ENCODE peak calls at places on chromosomes 7 and 10, in eight cellular contexts. One of them, this sample, is unnamed.

GRCh38 chr7:12674861-12675260 is 12.6 kb upstream of the ARL4A start:
- DNase-seq in small intestine: peak; percentile 74
- DNase-seq in D341Med: peak; percentile 37
- DNase-seq in COR-L47: peak; percentile 11
- DNase-seq in HTR-8/SVneo: no peak
- DNase-seq in AG08395: no peak
- DNase-seq in GM12878: no peak
- DNase-seq in heart right ventricle: peak; percentile 16
- DNase-seq in this sample: no peak

GRCh38 chr7:94389381-94389780 is 5.3 kb upstream of the COL1A2 start:
- DNase-seq in COR-L47: no peak
- DNase-seq in GM12878: no peak
- DNase-seq in heart right ventricle: no peak
- DNase-seq in small intestine: no peak
- DNase-seq in D341Med: no peak
- DNase-seq in AG08395: no peak
- DNase-seq in HTR-8/SVneo: no peak
- DNase-seq in this sample: no peak

GRCh38 chr7:148575640-148576411 is 14.7 kb upstream of the C7orf33 start:
- DNase-seq in small intestine: peak; percentile 62
- DNase-seq in heart right ventricle: peak; percentile 47
- DNase-seq in AG08395: peak; percentile 75
- DNase-seq in GM12878: no peak
- DNase-seq in COR-L47: peak; percentile 37
- DNase-seq in HTR-8/SVneo: peak; percentile 32
- DNase-seq in D341Med: peak; percentile 81
- DNase-seq in this sample: peak; percentile 35

GRCh38 chr7:123372368-123372767 is 162.0 kb downstream of the IQUB start:
- DNase-seq in AG08395: no peak
- DNase-seq in HTR-8/SVneo: no peak
- DNase-seq in D341Med: no peak
- DNase-seq in heart right ventricle: no peak
- DNase-seq in GM12878: no peak
- DNase-seq in COR-L47: no peak
- DNase-seq in small intestine: no peak
- DNase-seq in this sample: no peak

GRCh38 chr10:130459851-130460490 is 323.8 kb downstream of the GLRX3 start:
- DNase-seq in AG08395: no peak
- DNase-seq in HTR-8/SVneo: no peak
- DNase-seq in heart right ventricle: no peak
- DNase-seq in GM12878: no peak
- DNase-seq in D341Med: no peak
- DNase-seq in COR-L47: no peak
- DNase-seq in small intestine: no peak
- DNase-seq in this sample: no peak

GRCh38 chr7:141700291-141700847 is 1.6 kb downstream of the DENND11 start:
- DNase-seq in heart right ventricle: no peak
- DNase-seq in small intestine: no peak
- DNase-seq in AG08395: no peak
- DNase-seq in HTR-8/SVneo: no peak
- DNase-seq in GM12878: no peak
- DNase-seq in COR-L47: no peak
- DNase-seq in D341Med: no peak
- DNase-seq in this sample: peak; percentile 47

GRCh38 chr7:127107601-127108007 is 145.1 kb downstream of the GRM8 start:
- DNase-seq in COR-L47: peak; percentile 24
- DNase-seq in heart right ventricle: peak; percentile 39
- DNase-seq in small intestine: peak; percentile 59
- DNase-seq in AG08395: peak; percentile 16
- DNase-seq in GM12878: peak; percentile 8
- DNase-seq in D341Med: peak; percentile 58
- DNase-seq in HTR-8/SVneo: peak; percentile 11
- DNase-seq in this sample: no peak

GRCh38 chr10:132272061-132272766 is 35.5 kb downstream of the STK32C start:
- DNase-seq in small intestine: no peak
- DNase-seq in AG08395: peak; percentile 72
- DNase-seq in HTR-8/SVneo: no peak
- DNase-seq in GM12878: no peak
- DNase-seq in heart right ventricle: no peak
- DNase-seq in COR-L47: no peak
- DNase-seq in D341Med: no peak
- DNase-seq in this sample: no peak

GRCh38 chr10:44427479-44427878 is 42.6 kb upstream of the CXCL12 start:
- DNase-seq in heart right ventricle: no peak
- DNase-seq in D341Med: no peak
- DNase-seq in small intestine: no peak
- DNase-seq in COR-L47: no peak
- DNase-seq in HTR-8/SVneo: no peak
- DNase-seq in GM12878: no peak
- DNase-seq in AG08395: no peak
- DNase-seq in this sample: no peak

GRCh38 chr10:62651341-62651740 is 153.2 kb upstream of the ADO start:
- DNase-seq in heart right ventricle: no peak
- DNase-seq in AG08395: peak; percentile 52
- DNase-seq in GM12878: no peak
- DNase-seq in small intestine: no peak
- DNase-seq in COR-L47: no peak
- DNase-seq in D341Med: no peak
- DNase-seq in HTR-8/SVneo: no peak
- DNase-seq in this sample: no peak

GRCh38 chr10:125886914-125887512 is 5.9 kb upstream of the DHX32 start:
- DNase-seq in HTR-8/SVneo: no peak
- DNase-seq in AG08395: no peak
- DNase-seq in COR-L47: no peak
- DNase-seq in small intestine: peak; percentile 58
- DNase-seq in GM12878: no peak
- DNase-seq in heart right ventricle: no peak
- DNase-seq in D341Med: no peak
- DNase-seq in this sample: no peak

GRCh38 chr7:142632291-142633134 is 116.8 kb upstream of the PRSS1 start:
- DNase-seq in small intestine: peak; percentile 75
- DNase-seq in heart right ventricle: peak; percentile 14
- DNase-seq in D341Med: peak; percentile 87
- DNase-seq in AG08395: peak; percentile 73
- DNase-seq in HTR-8/SVneo: peak; percentile 51
- DNase-seq in GM12878: peak; percentile 32
- DNase-seq in COR-L47: peak; percentile 76
- DNase-seq in this sample: peak; percentile 47

GRCh38 chr7:151251328-151251925 is 2.9 kb upstream of the SMARCD3 start:
- DNase-seq in AG08395: no peak
- DNase-seq in D341Med: no peak
- DNase-seq in COR-L47: peak; percentile 66
- DNase-seq in small intestine: no peak
- DNase-seq in GM12878: no peak
- DNase-seq in HTR-8/SVneo: peak; percentile 64
- DNase-seq in heart right ventricle: peak; percentile 76
- DNase-seq in this sample: peak; percentile 69

GRCh38 chr7:152602962-152603361 is 73.0 kb downstream of the XRCC2 start:
- DNase-seq in heart right ventricle: no peak
- DNase-seq in COR-L47: no peak
- DNase-seq in HTR-8/SVneo: no peak
- DNase-seq in GM12878: no peak
- DNase-seq in AG08395: no peak
- DNase-seq in D341Med: no peak
- DNase-seq in small intestine: no peak
- DNase-seq in this sample: no peak

GRCh38 chr7:70435634-70436033 is 696.3 kb upstream of the GALNT17 start:
- DNase-seq in HTR-8/SVneo: no peak
- DNase-seq in heart right ventricle: no peak
- DNase-seq in AG08395: no peak
- DNase-seq in GM12878: no peak
- DNase-seq in D341Med: no peak
- DNase-seq in small intestine: no peak
- DNase-seq in COR-L47: no peak
- DNase-seq in this sample: no peak

GRCh38 chr10:59903871-59904270 is 2.5 kb downstream of the CCDC6 start:
- DNase-seq in small intestine: no peak
- DNase-seq in heart right ventricle: no peak
- DNase-seq in D341Med: no peak
- DNase-seq in GM12878: no peak
- DNase-seq in HTR-8/SVneo: no peak
- DNase-seq in AG08395: peak; percentile 40
- DNase-seq in COR-L47: no peak
- DNase-seq in this sample: no peak

GRCh38 chr7:20219446-20220292 is 2.5 kb upstream of the MACC1 start:
- DNase-seq in AG08395: no peak
- DNase-seq in small intestine: peak; percentile 99
- DNase-seq in D341Med: no peak
- DNase-seq in GM12878: peak; percentile 99
- DNase-seq in HTR-8/SVneo: no peak
- DNase-seq in heart right ventricle: peak; percentile 73
- DNase-seq in COR-L47: peak; percentile 66
- DNase-seq in this sample: no peak

GRCh38 chr10:47025540-47026300 is 114.5 kb downstream of the PTPN20 start:
- DNase-seq in GM12878: no peak
- DNase-seq in COR-L47: no peak
- DNase-seq in heart right ventricle: peak; percentile 4
- DNase-seq in HTR-8/SVneo: no peak
- DNase-seq in small intestine: peak; percentile 24
- DNase-seq in AG08395: peak; percentile 91
- DNase-seq in D341Med: no peak
- DNase-seq in this sample: no peak

GRCh38 chr7:91164948-91165845 is 99.0 kb upstream of the FZD1 start:
- DNase-seq in D341Med: no peak
- DNase-seq in COR-L47: no peak
- DNase-seq in heart right ventricle: no peak
- DNase-seq in GM12878: peak; percentile 24
- DNase-seq in HTR-8/SVneo: no peak
- DNase-seq in AG08395: peak; percentile 75
- DNase-seq in small intestine: no peak
- DNase-seq in this sample: no peak

GRCh38 chr7:143222782-143223181 is 945 bp downstream of the TAS2R40 start:
- DNase-seq in heart right ventricle: no peak
- DNase-seq in HTR-8/SVneo: no peak
- DNase-seq in AG08395: no peak
- DNase-seq in COR-L47: no peak
- DNase-seq in D341Med: no peak
- DNase-seq in small intestine: no peak
- DNase-seq in GM12878: no peak
- DNase-seq in this sample: no peak

GRCh38 chr7:88789480-88790064 is 6.0 kb downstream of the TEX47 start:
- DNase-seq in D341Med: peak; percentile 17
- DNase-seq in AG08395: peak; percentile 15
- DNase-seq in heart right ventricle: no peak
- DNase-seq in HTR-8/SVneo: no peak
- DNase-seq in GM12878: no peak
- DNase-seq in small intestine: peak; percentile 4
- DNase-seq in COR-L47: no peak
- DNase-seq in this sample: no peak

GRCh38 chr7:148340438-148340837 is 250.1 kb upstream of the C7orf33 start:
- DNase-seq in HTR-8/SVneo: no peak
- DNase-seq in heart right ventricle: no peak
- DNase-seq in small intestine: no peak
- DNase-seq in GM12878: no peak
- DNase-seq in AG08395: no peak
- DNase-seq in COR-L47: no peak
- DNase-seq in D341Med: no peak
- DNase-seq in this sample: no peak

GRCh38 chr7:98840096-98840495 is 29.7 kb downstream of the TMEM130 start:
- DNase-seq in D341Med: no peak
- DNase-seq in HTR-8/SVneo: no peak
- DNase-seq in small intestine: no peak
- DNase-seq in heart right ventricle: no peak
- DNase-seq in COR-L47: no peak
- DNase-seq in GM12878: no peak
- DNase-seq in AG08395: no peak
- DNase-seq in this sample: no peak

GRCh38 chr7:37323912-37324430 is 124.7 kb downstream of the ELMO1 start:
- DNase-seq in heart right ventricle: no peak
- DNase-seq in D341Med: no peak
- DNase-seq in GM12878: no peak
- DNase-seq in HTR-8/SVneo: no peak
- DNase-seq in COR-L47: no peak
- DNase-seq in AG08395: no peak
- DNase-seq in small intestine: no peak
- DNase-seq in this sample: no peak

GRCh38 chr10:10778959-10779358 is 238.7 kb upstream of the CELF2 start:
- DNase-seq in GM12878: no peak
- DNase-seq in heart right ventricle: no peak
- DNase-seq in D341Med: no peak
- DNase-seq in small intestine: no peak
- DNase-seq in COR-L47: no peak
- DNase-seq in HTR-8/SVneo: no peak
- DNase-seq in AG08395: no peak
- DNase-seq in this sample: no peak

GRCh38 chr7:27099224-27099838 is 3.2 kb downstream of the HOXA2 start:
- DNase-seq in AG08395: no peak
- DNase-seq in heart right ventricle: no peak
- DNase-seq in GM12878: no peak
- DNase-seq in D341Med: no peak
- DNase-seq in HTR-8/SVneo: no peak
- DNase-seq in small intestine: no peak
- DNase-seq in COR-L47: no peak
- DNase-seq in this sample: no peak

GRCh38 chr10:97175586-97175985 is 10.2 kb downstream of the SLIT1 start:
- DNase-seq in HTR-8/SVneo: no peak
- DNase-seq in AG08395: no peak
- DNase-seq in COR-L47: no peak
- DNase-seq in GM12878: no peak
- DNase-seq in D341Med: no peak
- DNase-seq in heart right ventricle: no peak
- DNase-seq in small intestine: no peak
- DNase-seq in this sample: no peak